ENCODE peak calls at places on chromosomes 3 and 15, in ten cellular contexts. One of them, this sample, is unnamed. For H3K4me1, the result is how much of the 10 kb centered on the place peaks cover.

GRCh38 chr15:67024322-67024997 is 40.9 kb upstream of the SMAD3 start:
- DNase-seq in suprapubic skin: peak
- DNase-seq in stomach: peak
- DNase-seq in SK-N-SH: peak
- DNase-seq in GM23338: no peak
- DNase-seq in esophagus muscularis mucosa: no peak
- DNase-seq in sigmoid colon: peak
- DNase-seq in transverse colon: peak
- DNase-seq in spleen: no peak
- DNase-seq in breast epithelium: peak
- DNase-seq in this sample: no peak

GRCh38 chr3:127851899-127852298 is 29.6 kb upstream of the MGLL start:
- DNase-seq in GM23338: peak
- DNase-seq in suprapubic skin: no peak
- DNase-seq in spleen: no peak
- DNase-seq in breast epithelium: no peak
- DNase-seq in transverse colon: no peak
- DNase-seq in SK-N-SH: no peak
- DNase-seq in stomach: no peak
- DNase-seq in esophagus muscularis mucosa: peak
- DNase-seq in sigmoid colon: no peak
- DNase-seq in this sample: no peak

GRCh38 chr3:49172616-49173041 is 1.2 kb downstream of the KLHDC8B start:
- DNase-seq in breast epithelium: no peak
- DNase-seq in suprapubic skin: no peak
- DNase-seq in SK-N-SH: no peak
- DNase-seq in sigmoid colon: no peak
- DNase-seq in stomach: no peak
- DNase-seq in spleen: no peak
- DNase-seq in transverse colon: no peak
- DNase-seq in esophagus muscularis mucosa: no peak
- DNase-seq in GM23338: no peak
- DNase-seq in this sample: no peak

GRCh38 chr3:25094932-25095690 is 333.0 kb upstream of the RARB start:
- DNase-seq in esophagus muscularis mucosa: no peak
- DNase-seq in suprapubic skin: no peak
- DNase-seq in GM23338: no peak
- DNase-seq in breast epithelium: no peak
- DNase-seq in stomach: no peak
- DNase-seq in sigmoid colon: no peak
- DNase-seq in transverse colon: no peak
- DNase-seq in SK-N-SH: no peak
- DNase-seq in spleen: no peak
- DNase-seq in this sample: no peak

GRCh38 chr3:120182613-120183524 is 88.6 kb upstream of the GSK3B start:
- DNase-seq in suprapubic skin: no peak
- DNase-seq in sigmoid colon: no peak
- DNase-seq in SK-N-SH: no peak
- DNase-seq in esophagus muscularis mucosa: peak
- DNase-seq in transverse colon: no peak
- DNase-seq in GM23338: peak
- DNase-seq in breast epithelium: no peak
- DNase-seq in stomach: no peak
- DNase-seq in spleen: no peak
- DNase-seq in this sample: peak

GRCh38 chr3:115325539-115325938 is 178.5 kb upstream of the ZBTB20 start:
- DNase-seq in spleen: no peak
- DNase-seq in SK-N-SH: no peak
- DNase-seq in GM23338: peak
- DNase-seq in suprapubic skin: no peak
- DNase-seq in stomach: no peak
- DNase-seq in sigmoid colon: no peak
- DNase-seq in transverse colon: no peak
- DNase-seq in esophagus muscularis mucosa: no peak
- DNase-seq in breast epithelium: no peak
- DNase-seq in this sample: no peak

GRCh38 chr3:171704814-171705213 is 105.5 kb downstream of the PLD1 start:
- DNase-seq in SK-N-SH: no peak
- DNase-seq in sigmoid colon: no peak
- DNase-seq in GM23338: peak
- DNase-seq in stomach: no peak
- DNase-seq in spleen: no peak
- DNase-seq in esophagus muscularis mucosa: no peak
- DNase-seq in transverse colon: no peak
- DNase-seq in breast epithelium: no peak
- DNase-seq in suprapubic skin: no peak
- DNase-seq in this sample: no peak

GRCh38 chr3:138801792-138802191 is 32.9 kb downstream of the PIK3CB start:
- DNase-seq in stomach: no peak
- DNase-seq in breast epithelium: no peak
- DNase-seq in sigmoid colon: no peak
- DNase-seq in suprapubic skin: no peak
- DNase-seq in esophagus muscularis mucosa: no peak
- DNase-seq in GM23338: no peak
- DNase-seq in spleen: no peak
- DNase-seq in transverse colon: no peak
- DNase-seq in SK-N-SH: no peak
- DNase-seq in this sample: no peak

GRCh38 chr15:39643747-39644520 is 63.1 kb downstream of the THBS1 start:
- DNase-seq in esophagus muscularis mucosa: no peak
- DNase-seq in SK-N-SH: no peak
- DNase-seq in sigmoid colon: no peak
- DNase-seq in transverse colon: no peak
- DNase-seq in suprapubic skin: no peak
- DNase-seq in breast epithelium: no peak
- DNase-seq in spleen: no peak
- DNase-seq in GM23338: no peak
- DNase-seq in stomach: no peak
- DNase-seq in this sample: no peak

GRCh38 chr3:15339786-15340215 is 7.4 kb upstream of the SH3BP5 start:
- DNase-seq in GM23338: no peak
- DNase-seq in spleen: no peak
- DNase-seq in esophagus muscularis mucosa: no peak
- DNase-seq in stomach: no peak
- DNase-seq in SK-N-SH: no peak
- DNase-seq in suprapubic skin: no peak
- DNase-seq in transverse colon: no peak
- DNase-seq in sigmoid colon: peak
- DNase-seq in breast epithelium: no peak
- DNase-seq in this sample: no peak

GRCh38 chr3:127074900-127075360 is 92.0 kb downstream of the PLXNA1 start:
- DNase-seq in stomach: no peak
- DNase-seq in spleen: peak
- DNase-seq in transverse colon: no peak
- DNase-seq in esophagus muscularis mucosa: no peak
- DNase-seq in breast epithelium: no peak
- DNase-seq in sigmoid colon: peak
- DNase-seq in SK-N-SH: peak
- DNase-seq in GM23338: peak
- DNase-seq in suprapubic skin: no peak
- DNase-seq in this sample: no peak

GRCh38 chr3:141152801-141153678 is 78.6 kb upstream of the PXYLP1 start:
- DNase-seq in esophagus muscularis mucosa: no peak
- DNase-seq in sigmoid colon: no peak
- DNase-seq in spleen: no peak
- DNase-seq in breast epithelium: no peak
- DNase-seq in stomach: no peak
- DNase-seq in suprapubic skin: no peak
- DNase-seq in SK-N-SH: no peak
- DNase-seq in transverse colon: no peak
- DNase-seq in GM23338: no peak
- DNase-seq in this sample: no peak

GRCh38 chr3:186121968-186122367 is 13.1 kb upstream of the ETV5 start:
- DNase-seq in suprapubic skin: no peak
- DNase-seq in esophagus muscularis mucosa: no peak
- DNase-seq in breast epithelium: no peak
- DNase-seq in sigmoid colon: no peak
- DNase-seq in spleen: no peak
- DNase-seq in SK-N-SH: no peak
- DNase-seq in stomach: peak
- DNase-seq in transverse colon: no peak
- DNase-seq in GM23338: peak
- DNase-seq in this sample: no peak
- TF ChIP-seq POLR2AphosphoS5 in suprapubic skin: no peak
- TF ChIP-seq POLR2AphosphoS5 in esophagus muscularis mucosa: no peak
- TF ChIP-seq POLR2AphosphoS5 in breast epithelium: no peak
- TF ChIP-seq POLR2AphosphoS5 in sigmoid colon: no peak
- TF ChIP-seq POLR2AphosphoS5 in spleen: no peak
- TF ChIP-seq POLR2AphosphoS5 in SK-N-SH: no peak
- TF ChIP-seq POLR2AphosphoS5 in stomach: no peak
- TF ChIP-seq POLR2AphosphoS5 in transverse colon: no peak
- TF ChIP-seq POLR2AphosphoS5 in GM23338: peak
- TF ChIP-seq POLR2AphosphoS5 in this sample: no peak

GRCh38 chr3:46932455-46933225 is 43.9 kb downstream of the CCDC12 start:
- DNase-seq in transverse colon: no peak
- DNase-seq in stomach: peak
- DNase-seq in SK-N-SH: no peak
- DNase-seq in esophagus muscularis mucosa: no peak
- DNase-seq in suprapubic skin: no peak
- DNase-seq in GM23338: no peak
- DNase-seq in sigmoid colon: peak
- DNase-seq in breast epithelium: peak
- DNase-seq in spleen: peak
- DNase-seq in this sample: no peak

GRCh38 chr3:46929324-46929723 is 47.2 kb downstream of the CCDC12 start:
- DNase-seq in GM23338: no peak
- DNase-seq in transverse colon: peak
- DNase-seq in breast epithelium: peak
- DNase-seq in spleen: peak
- DNase-seq in esophagus muscularis mucosa: no peak
- DNase-seq in stomach: peak
- DNase-seq in SK-N-SH: no peak
- DNase-seq in sigmoid colon: peak
- DNase-seq in suprapubic skin: peak
- DNase-seq in this sample: no peak

GRCh38 chr3:46931631-46932441 is 44.7 kb downstream of the CCDC12 start:
- DNase-seq in sigmoid colon: peak
- DNase-seq in breast epithelium: no peak
- DNase-seq in transverse colon: peak
- DNase-seq in SK-N-SH: peak
- DNase-seq in esophagus muscularis mucosa: no peak
- DNase-seq in GM23338: no peak
- DNase-seq in suprapubic skin: no peak
- DNase-seq in spleen: peak
- DNase-seq in stomach: peak
- DNase-seq in this sample: no peak

GRCh38 chr3:46930176-46930944 is 46.2 kb downstream of the CCDC12 start:
- DNase-seq in stomach: peak
- DNase-seq in GM23338: no peak
- DNase-seq in spleen: peak
- DNase-seq in SK-N-SH: no peak
- DNase-seq in sigmoid colon: peak
- DNase-seq in breast epithelium: peak
- DNase-seq in transverse colon: no peak
- DNase-seq in esophagus muscularis mucosa: no peak
- DNase-seq in suprapubic skin: peak
- DNase-seq in this sample: no peak

DNA sequence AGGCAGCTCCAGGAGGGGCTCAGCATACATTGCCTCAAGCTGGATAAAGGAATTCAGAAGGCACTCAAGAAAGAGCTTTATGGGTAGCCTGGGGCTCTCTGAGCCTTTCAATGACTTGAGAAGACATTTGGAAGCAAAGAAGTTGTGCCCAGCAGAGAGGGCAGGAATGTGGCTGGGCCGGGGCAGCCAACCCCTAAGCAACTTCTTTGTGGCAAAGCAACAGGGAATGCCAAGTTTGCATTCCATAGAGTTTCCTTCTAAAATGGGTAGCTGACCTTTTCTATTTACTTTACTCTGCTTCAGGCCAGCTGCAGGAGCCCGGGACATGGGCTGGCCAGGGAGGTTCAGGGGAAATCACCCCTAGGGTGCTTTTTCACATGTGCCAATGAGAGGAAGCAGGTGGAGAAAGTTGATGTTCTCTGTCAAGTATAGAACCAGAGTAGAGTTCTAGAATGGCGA is 45.6 kb downstream of the CCDC12 start:
- DNase-seq in stomach: peak
- DNase-seq in transverse colon: no peak
- DNase-seq in SK-N-SH: no peak
- DNase-seq in esophagus muscularis mucosa: no peak
- DNase-seq in GM23338: no peak
- DNase-seq in breast epithelium: no peak
- DNase-seq in suprapubic skin: no peak
- DNase-seq in spleen: peak
- DNase-seq in sigmoid colon: peak
- DNase-seq in this sample: no peak
- H3K4me1 ChIP-seq in stomach: half or more
- H3K4me1 ChIP-seq in transverse colon: half or more
- H3K4me1 ChIP-seq in SK-N-SH: under half
- H3K4me1 ChIP-seq in esophagus muscularis mucosa: half or more
- H3K4me1 ChIP-seq in GM23338: under half
- H3K4me1 ChIP-seq in breast epithelium: half or more
- H3K4me1 ChIP-seq in suprapubic skin: half or more
- H3K4me1 ChIP-seq in spleen: half or more
- H3K4me1 ChIP-seq in sigmoid colon: half or more
- H3K4me1 ChIP-seq in this sample: half or more

DNA sequence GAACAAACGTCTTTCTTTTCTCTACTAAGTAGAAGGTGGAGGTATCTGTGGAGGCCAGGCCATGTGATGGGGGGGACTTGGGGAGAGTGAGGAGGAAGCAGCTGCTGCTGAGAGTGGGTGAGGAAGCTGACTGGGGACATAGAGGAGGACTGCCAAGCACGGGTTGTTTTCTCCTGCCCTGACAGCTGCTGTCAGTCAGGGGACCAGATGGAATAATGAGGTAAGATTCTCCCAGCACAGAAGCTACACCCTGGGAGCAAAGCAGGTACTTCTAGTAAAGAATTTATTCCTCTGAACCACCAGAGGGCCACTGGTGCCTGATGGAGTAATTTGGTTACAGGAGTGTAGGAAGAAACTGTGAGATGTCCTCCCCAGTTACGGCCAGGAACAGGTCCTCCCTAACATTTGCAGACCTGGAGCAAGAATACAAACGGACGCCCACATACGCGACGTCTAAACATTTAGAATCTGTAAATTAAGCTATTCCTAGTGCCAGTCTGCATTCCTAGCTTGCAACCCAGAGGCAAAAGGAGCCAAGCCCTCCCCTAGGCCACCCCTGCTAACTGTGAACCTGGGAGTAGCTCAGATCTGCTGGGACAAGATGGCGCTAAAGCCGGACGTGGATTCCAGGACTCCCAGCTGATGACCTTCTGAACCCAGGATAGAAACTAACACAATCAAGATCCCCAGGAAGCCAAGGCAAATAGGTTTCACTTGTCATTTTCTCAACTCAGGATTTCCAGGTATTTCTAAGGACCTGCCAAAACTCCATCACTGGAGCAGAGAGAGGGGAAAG is 14.8 kb downstream of the CRYGS start:
- DNase-seq in sigmoid colon: no peak
- DNase-seq in breast epithelium: no peak
- DNase-seq in esophagus muscularis mucosa: no peak
- DNase-seq in transverse colon: no peak
- DNase-seq in GM23338: peak
- DNase-seq in suprapubic skin: no peak
- DNase-seq in spleen: no peak
- DNase-seq in stomach: no peak
- DNase-seq in SK-N-SH: no peak
- DNase-seq in this sample: no peak
- TF ChIP-seq POLR2AphosphoS5 in sigmoid colon: no peak
- TF ChIP-seq POLR2AphosphoS5 in breast epithelium: no peak
- TF ChIP-seq POLR2AphosphoS5 in esophagus muscularis mucosa: no peak
- TF ChIP-seq POLR2AphosphoS5 in transverse colon: no peak
- TF ChIP-seq POLR2AphosphoS5 in GM23338: no peak
- TF ChIP-seq POLR2AphosphoS5 in suprapubic skin: no peak
- TF ChIP-seq POLR2AphosphoS5 in spleen: peak
- TF ChIP-seq POLR2AphosphoS5 in stomach: no peak
- TF ChIP-seq POLR2AphosphoS5 in SK-N-SH: no peak
- TF ChIP-seq POLR2AphosphoS5 in this sample: no peak

GRCh38 chr3:37941608-37942540 is 48.7 kb upstream of the VILL start:
- DNase-seq in stomach: no peak
- DNase-seq in transverse colon: peak
- DNase-seq in GM23338: no peak
- DNase-seq in spleen: no peak
- DNase-seq in sigmoid colon: no peak
- DNase-seq in suprapubic skin: no peak
- DNase-seq in breast epithelium: no peak
- DNase-seq in SK-N-SH: no peak
- DNase-seq in esophagus muscularis mucosa: peak
- DNase-seq in this sample: no peak
- H3K4me1 ChIP-seq in stomach: half or more
- H3K4me1 ChIP-seq in transverse colon: half or more
- H3K4me1 ChIP-seq in GM23338: under half
- H3K4me1 ChIP-seq in spleen: under half
- H3K4me1 ChIP-seq in sigmoid colon: half or more
- H3K4me1 ChIP-seq in suprapubic skin: half or more
- H3K4me1 ChIP-seq in breast epithelium: under half
- H3K4me1 ChIP-seq in SK-N-SH: under half
- H3K4me1 ChIP-seq in esophagus muscularis mucosa: half or more
- H3K4me1 ChIP-seq in this sample: half or more